ENCODE peak calls at places on chromosomes 7 and 10, in nine cellular contexts. One of them, this sample, is unnamed. For H3K4me1, the result is how much of the 10 kb centered on the place peaks cover.

GRCh38 chr7:25897261-25897782 is 254.7 kb upstream of the NFE2L3 start:
- DNase-seq in H9: no peak
- DNase-seq in lower lobe of right lung: no peak
- DNase-seq in esophagus muscularis mucosa: peak
- DNase-seq in left ventricle myocardium inferior: no peak
- DNase-seq in body of pancreas: no peak
- DNase-seq in upper lobe of right lung: no peak
- DNase-seq in prostate gland: no peak
- DNase-seq in left lung: no peak
- DNase-seq in this sample: no peak

GRCh38 chr7:125423444-125424155 is 494.0 kb upstream of the POT1 start:
- DNase-seq in upper lobe of right lung: no peak
- DNase-seq in prostate gland: no peak
- DNase-seq in lower lobe of right lung: no peak
- DNase-seq in esophagus muscularis mucosa: no peak
- DNase-seq in left lung: no peak
- DNase-seq in body of pancreas: no peak
- DNase-seq in left ventricle myocardium inferior: no peak
- DNase-seq in H9: no peak
- DNase-seq in this sample: no peak

GRCh38 chr10:48194830-48195229 is 79.7 kb downstream of the FRMPD2 start:
- DNase-seq in left lung: no peak
- DNase-seq in upper lobe of right lung: no peak
- DNase-seq in esophagus muscularis mucosa: no peak
- DNase-seq in H9: no peak
- DNase-seq in body of pancreas: no peak
- DNase-seq in prostate gland: no peak
- DNase-seq in lower lobe of right lung: no peak
- DNase-seq in left ventricle myocardium inferior: no peak
- DNase-seq in this sample: no peak

GRCh38 chr10:26481914-26482550 is 43.9 kb downstream of the APBB1IP start:
- DNase-seq in left ventricle myocardium inferior: no peak
- DNase-seq in prostate gland: no peak
- DNase-seq in upper lobe of right lung: no peak
- DNase-seq in body of pancreas: no peak
- DNase-seq in esophagus muscularis mucosa: no peak
- DNase-seq in H9: no peak
- DNase-seq in left lung: no peak
- DNase-seq in lower lobe of right lung: no peak
- DNase-seq in this sample: no peak

GRCh38 chr7:13742126-13742525 is 247.3 kb downstream of the ETV1 start:
- DNase-seq in left lung: no peak
- DNase-seq in prostate gland: no peak
- DNase-seq in esophagus muscularis mucosa: no peak
- DNase-seq in lower lobe of right lung: no peak
- DNase-seq in H9: no peak
- DNase-seq in body of pancreas: no peak
- DNase-seq in upper lobe of right lung: no peak
- DNase-seq in left ventricle myocardium inferior: no peak
- DNase-seq in this sample: no peak

GRCh38 chr10:92238586-92239098 is 52.2 kb downstream of the CPEB3 start:
- DNase-seq in body of pancreas: peak
- DNase-seq in H9: no peak
- DNase-seq in prostate gland: peak
- DNase-seq in lower lobe of right lung: peak
- DNase-seq in upper lobe of right lung: peak
- DNase-seq in left ventricle myocardium inferior: no peak
- DNase-seq in esophagus muscularis mucosa: no peak
- DNase-seq in left lung: peak
- DNase-seq in this sample: peak

GRCh38 chr7:71245038-71245437 is 113.1 kb downstream of the GALNT17 start:
- DNase-seq in body of pancreas: no peak
- DNase-seq in prostate gland: no peak
- DNase-seq in lower lobe of right lung: no peak
- DNase-seq in esophagus muscularis mucosa: no peak
- DNase-seq in upper lobe of right lung: no peak
- DNase-seq in H9: no peak
- DNase-seq in left ventricle myocardium inferior: no peak
- DNase-seq in left lung: no peak
- DNase-seq in this sample: no peak

GRCh38 chr10:80173441-80173840 is 31.9 kb downstream of the ANXA11 start:
- DNase-seq in body of pancreas: no peak
- DNase-seq in esophagus muscularis mucosa: no peak
- DNase-seq in lower lobe of right lung: no peak
- DNase-seq in left lung: no peak
- DNase-seq in left ventricle myocardium inferior: no peak
- DNase-seq in prostate gland: peak
- DNase-seq in upper lobe of right lung: no peak
- DNase-seq in H9: no peak
- DNase-seq in this sample: no peak

GRCh38 chr10:98135222-98135899 is 904 bp downstream of the R3HCC1L start:
- DNase-seq in H9: no peak
- DNase-seq in esophagus muscularis mucosa: no peak
- DNase-seq in body of pancreas: no peak
- DNase-seq in prostate gland: peak
- DNase-seq in lower lobe of right lung: no peak
- DNase-seq in left ventricle myocardium inferior: no peak
- DNase-seq in upper lobe of right lung: no peak
- DNase-seq in left lung: no peak
- DNase-seq in this sample: no peak

GRCh38 chr7:153590571-153590970 is 461.6 kb upstream of the DPP6 start:
- DNase-seq in lower lobe of right lung: no peak
- DNase-seq in H9: no peak
- DNase-seq in esophagus muscularis mucosa: no peak
- DNase-seq in left ventricle myocardium inferior: no peak
- DNase-seq in left lung: no peak
- DNase-seq in prostate gland: no peak
- DNase-seq in upper lobe of right lung: no peak
- DNase-seq in body of pancreas: no peak
- DNase-seq in this sample: no peak

GRCh38 chr7:155466142-155466813 is 8.3 kb downstream of the EN2 start:
- DNase-seq in esophagus muscularis mucosa: no peak
- DNase-seq in prostate gland: no peak
- DNase-seq in lower lobe of right lung: no peak
- DNase-seq in H9: no peak
- DNase-seq in upper lobe of right lung: no peak
- DNase-seq in body of pancreas: no peak
- DNase-seq in left lung: peak
- DNase-seq in left ventricle myocardium inferior: no peak
- DNase-seq in this sample: peak

GRCh38 chr10:32937824-32938482 is 20.1 kb downstream of the ITGB1 start:
- DNase-seq in H9: no peak
- DNase-seq in lower lobe of right lung: no peak
- DNase-seq in left ventricle myocardium inferior: no peak
- DNase-seq in body of pancreas: no peak
- DNase-seq in prostate gland: no peak
- DNase-seq in upper lobe of right lung: no peak
- DNase-seq in left lung: no peak
- DNase-seq in esophagus muscularis mucosa: no peak
- DNase-seq in this sample: no peak

GRCh38 chr10:5466451-5466996 is 32.8 kb downstream of the CALML5 start:
- DNase-seq in body of pancreas: peak
- DNase-seq in esophagus muscularis mucosa: peak
- DNase-seq in upper lobe of right lung: peak
- DNase-seq in lower lobe of right lung: peak
- DNase-seq in left lung: no peak
- DNase-seq in prostate gland: peak
- DNase-seq in H9: peak
- DNase-seq in left ventricle myocardium inferior: no peak
- DNase-seq in this sample: no peak

GRCh38 chr7:5671053-5671452 is 110.4 kb downstream of the RNF216 start:
- DNase-seq in body of pancreas: no peak
- DNase-seq in left ventricle myocardium inferior: no peak
- DNase-seq in prostate gland: no peak
- DNase-seq in esophagus muscularis mucosa: no peak
- DNase-seq in lower lobe of right lung: no peak
- DNase-seq in left lung: no peak
- DNase-seq in upper lobe of right lung: no peak
- DNase-seq in H9: no peak
- DNase-seq in this sample: no peak

GRCh38 chr7:157355784-157356511 is 19.1 kb downstream of the DNAJB6 start:
- DNase-seq in left ventricle myocardium inferior: peak
- DNase-seq in upper lobe of right lung: no peak
- DNase-seq in body of pancreas: peak
- DNase-seq in lower lobe of right lung: no peak
- DNase-seq in prostate gland: peak
- DNase-seq in esophagus muscularis mucosa: no peak
- DNase-seq in left lung: no peak
- DNase-seq in H9: no peak
- DNase-seq in this sample: no peak

GRCh38 chr10:110151467-110151866 is 55.9 kb upstream of the MXI1 start:
- DNase-seq in body of pancreas: peak
- DNase-seq in upper lobe of right lung: peak
- DNase-seq in left ventricle myocardium inferior: no peak
- DNase-seq in left lung: no peak
- DNase-seq in esophagus muscularis mucosa: peak
- DNase-seq in lower lobe of right lung: peak
- DNase-seq in prostate gland: peak
- DNase-seq in H9: no peak
- DNase-seq in this sample: no peak

GRCh38 chr10:118960166-118961090 is 69.1 kb upstream of the NANOS1 start:
- DNase-seq in esophagus muscularis mucosa: no peak
- DNase-seq in upper lobe of right lung: no peak
- DNase-seq in H9: peak
- DNase-seq in left ventricle myocardium inferior: no peak
- DNase-seq in body of pancreas: no peak
- DNase-seq in lower lobe of right lung: no peak
- DNase-seq in left lung: no peak
- DNase-seq in prostate gland: no peak
- DNase-seq in this sample: no peak

GRCh38 chr10:95864906-95865813 is 42.6 kb upstream of the CC2D2B start:
- DNase-seq in esophagus muscularis mucosa: peak
- DNase-seq in left lung: no peak
- DNase-seq in prostate gland: no peak
- DNase-seq in H9: peak
- DNase-seq in body of pancreas: no peak
- DNase-seq in lower lobe of right lung: no peak
- DNase-seq in upper lobe of right lung: no peak
- DNase-seq in left ventricle myocardium inferior: no peak
- DNase-seq in this sample: no peak

GRCh38 chr10:79070091-79070610 is 1.4 kb downstream of the ZMIZ1 start:
- DNase-seq in prostate gland: peak
- DNase-seq in left lung: peak
- DNase-seq in lower lobe of right lung: peak
- DNase-seq in esophagus muscularis mucosa: no peak
- DNase-seq in upper lobe of right lung: peak
- DNase-seq in body of pancreas: peak
- DNase-seq in H9: no peak
- DNase-seq in left ventricle myocardium inferior: peak
- DNase-seq in this sample: no peak
- H3K4me1 ChIP-seq in prostate gland: under half
- H3K4me1 ChIP-seq in left lung: half or more
- H3K4me1 ChIP-seq in lower lobe of right lung: half or more
- H3K4me1 ChIP-seq in esophagus muscularis mucosa: half or more
- H3K4me1 ChIP-seq in upper lobe of right lung: under half
- H3K4me1 ChIP-seq in body of pancreas: half or more
- H3K4me1 ChIP-seq in H9: under half
- H3K4me1 ChIP-seq in left ventricle myocardium inferior: half or more
- H3K4me1 ChIP-seq in this sample: under half

GRCh38 chr7:81957517-81957916 is 187.7 kb upstream of the HGF start:
- DNase-seq in lower lobe of right lung: no peak
- DNase-seq in body of pancreas: no peak
- DNase-seq in left lung: no peak
- DNase-seq in H9: no peak
- DNase-seq in upper lobe of right lung: no peak
- DNase-seq in esophagus muscularis mucosa: no peak
- DNase-seq in prostate gland: no peak
- DNase-seq in left ventricle myocardium inferior: no peak
- DNase-seq in this sample: no peak

GRCh38 chr7:81960026-81960425 is 190.2 kb upstream of the HGF start:
- DNase-seq in lower lobe of right lung: no peak
- DNase-seq in upper lobe of right lung: no peak
- DNase-seq in prostate gland: no peak
- DNase-seq in H9: no peak
- DNase-seq in esophagus muscularis mucosa: no peak
- DNase-seq in left lung: no peak
- DNase-seq in body of pancreas: no peak
- DNase-seq in left ventricle myocardium inferior: no peak
- DNase-seq in this sample: no peak

DNA sequence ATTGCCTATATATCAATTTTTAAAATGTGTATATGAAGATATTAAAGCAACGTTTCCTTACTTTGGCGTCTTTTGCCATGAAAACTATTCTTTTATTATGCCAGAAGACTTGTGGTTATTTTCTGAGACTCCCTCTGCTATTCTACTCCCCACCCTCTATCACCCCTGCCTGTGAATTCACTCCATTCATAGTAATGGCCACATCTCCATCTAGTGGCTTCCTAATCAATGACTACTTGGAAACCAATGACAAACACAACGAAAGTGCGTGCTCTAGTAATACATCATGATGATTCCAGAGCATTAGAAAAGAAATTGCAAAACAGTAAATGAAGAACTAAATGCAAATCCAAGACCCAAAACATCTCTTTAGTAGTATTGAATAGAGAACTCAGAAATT is 186.7 kb upstream of the HGF start:
- DNase-seq in left lung: no peak
- DNase-seq in left ventricle myocardium inferior: no peak
- DNase-seq in body of pancreas: no peak
- DNase-seq in prostate gland: no peak
- DNase-seq in esophagus muscularis mucosa: no peak
- DNase-seq in upper lobe of right lung: no peak
- DNase-seq in lower lobe of right lung: no peak
- DNase-seq in H9: no peak
- DNase-seq in this sample: no peak
- TF ChIP-seq CTCF in left lung: no peak
- TF ChIP-seq CTCF in left ventricle myocardium inferior: peak
- TF ChIP-seq CTCF in body of pancreas: peak
- TF ChIP-seq CTCF in prostate gland: peak
- TF ChIP-seq CTCF in esophagus muscularis mucosa: peak
- TF ChIP-seq CTCF in upper lobe of right lung: peak
- TF ChIP-seq CTCF in lower lobe of right lung: peak
- TF ChIP-seq CTCF in H9: peak
- TF ChIP-seq CTCF in this sample: peak

DNA sequence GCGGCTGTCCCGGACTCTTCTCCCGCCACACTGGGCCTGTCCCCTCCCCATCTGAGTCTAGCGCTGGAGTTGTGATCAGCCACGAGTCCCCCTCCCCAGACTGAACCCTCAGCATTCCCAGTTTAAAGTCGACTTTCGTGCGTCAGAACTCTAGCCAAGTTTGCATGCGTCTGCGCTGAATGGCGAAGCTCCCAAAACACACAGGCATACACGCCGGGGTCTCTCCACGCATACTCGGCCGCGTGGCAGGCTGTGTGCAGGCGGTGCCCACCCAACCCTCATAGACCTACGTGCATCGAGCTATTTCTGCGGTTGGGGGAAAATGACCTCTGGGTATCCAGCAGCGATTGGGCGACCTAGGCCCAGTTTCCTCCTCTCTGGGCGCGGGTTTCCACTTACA is 2.3 kb upstream of the HMX3 start:
- DNase-seq in lower lobe of right lung: no peak
- DNase-seq in left ventricle myocardium inferior: no peak
- DNase-seq in body of pancreas: no peak
- DNase-seq in left lung: no peak
- DNase-seq in prostate gland: no peak
- DNase-seq in esophagus muscularis mucosa: no peak
- DNase-seq in H9: no peak
- DNase-seq in upper lobe of right lung: no peak
- DNase-seq in this sample: no peak
- H3K4me1 ChIP-seq in lower lobe of right lung: half or more
- H3K4me1 ChIP-seq in left ventricle myocardium inferior: half or more
- H3K4me1 ChIP-seq in body of pancreas: half or more
- H3K4me1 ChIP-seq in left lung: half or more
- H3K4me1 ChIP-seq in prostate gland: under half
- H3K4me1 ChIP-seq in esophagus muscularis mucosa: half or more
- H3K4me1 ChIP-seq in H9: under half
- H3K4me1 ChIP-seq in upper lobe of right lung: under half
- H3K4me1 ChIP-seq in this sample: under half

GRCh38 chr10:112361951-112362770 is 11.8 kb upstream of the ACSL5 start:
- DNase-seq in esophagus muscularis mucosa: no peak
- DNase-seq in upper lobe of right lung: peak
- DNase-seq in left lung: no peak
- DNase-seq in lower lobe of right lung: peak
- DNase-seq in body of pancreas: no peak
- DNase-seq in H9: peak
- DNase-seq in prostate gland: peak
- DNase-seq in left ventricle myocardium inferior: peak
- DNase-seq in this sample: no peak
- TF ChIP-seq CTCF in esophagus muscularis mucosa: no peak
- TF ChIP-seq CTCF in upper lobe of right lung: peak
- TF ChIP-seq CTCF in left lung: no peak
- TF ChIP-seq CTCF in lower lobe of right lung: no peak
- TF ChIP-seq CTCF in body of pancreas: no peak
- TF ChIP-seq CTCF in H9: no peak
- TF ChIP-seq CTCF in prostate gland: no peak
- TF ChIP-seq CTCF in left ventricle myocardium inferior: no peak
- TF ChIP-seq CTCF in this sample: no peak

This sample was measured in RWPE2.